ENCODE peak calls at places on chromosome 14, in ten cellular contexts. One of them, this sample, is unnamed.

GRCh38 chr14:104681689-104682074 is 7.7 kb upstream of the INF2 start:
- DNase-seq in HCT116: no peak
- DNase-seq in adrenal gland: peak
- DNase-seq in breast epithelium: peak
- DNase-seq in stomach: peak
- DNase-seq in ovary: peak
- DNase-seq in uterus: peak
- DNase-seq in transverse colon: peak
- DNase-seq in A549: peak
- DNase-seq in body of pancreas: peak
- DNase-seq in this sample: no peak

GRCh38 chr14:70394674-70395073 is 22.2 kb downstream of the SYNJ2BP start:
- DNase-seq in HCT116: no peak
- DNase-seq in adrenal gland: no peak
- DNase-seq in breast epithelium: no peak
- DNase-seq in stomach: no peak
- DNase-seq in ovary: no peak
- DNase-seq in uterus: no peak
- DNase-seq in transverse colon: no peak
- DNase-seq in A549: no peak
- DNase-seq in body of pancreas: no peak
- DNase-seq in this sample: no peak

GRCh38 chr14:48027115-48027514 is 351.7 kb upstream of the MDGA2 start:
- DNase-seq in HCT116: no peak
- DNase-seq in adrenal gland: no peak
- DNase-seq in breast epithelium: no peak
- DNase-seq in stomach: no peak
- DNase-seq in ovary: no peak
- DNase-seq in uterus: no peak
- DNase-seq in transverse colon: no peak
- DNase-seq in A549: no peak
- DNase-seq in body of pancreas: no peak
- DNase-seq in this sample: no peak

GRCh38 chr14:21087294-21088091 is 11.0 kb downstream of the ZNF219 start:
- DNase-seq in HCT116: no peak
- DNase-seq in adrenal gland: peak
- DNase-seq in breast epithelium: no peak
- DNase-seq in stomach: no peak
- DNase-seq in ovary: no peak
- DNase-seq in uterus: no peak
- DNase-seq in transverse colon: no peak
- DNase-seq in A549: peak
- DNase-seq in body of pancreas: no peak
- DNase-seq in this sample: no peak

GRCh38 chr14:31346097-31346496 is 74.3 kb downstream of the HEATR5A start:
- DNase-seq in HCT116: no peak
- DNase-seq in adrenal gland: no peak
- DNase-seq in breast epithelium: no peak
- DNase-seq in stomach: no peak
- DNase-seq in ovary: no peak
- DNase-seq in uterus: no peak
- DNase-seq in transverse colon: no peak
- DNase-seq in A549: no peak
- DNase-seq in body of pancreas: no peak
- DNase-seq in this sample: no peak

GRCh38 chr14:92447416-92448197 is 66.0 kb upstream of the RIN3 start:
- DNase-seq in HCT116: no peak
- DNase-seq in adrenal gland: no peak
- DNase-seq in breast epithelium: no peak
- DNase-seq in stomach: no peak
- DNase-seq in ovary: no peak
- DNase-seq in uterus: no peak
- DNase-seq in transverse colon: no peak
- DNase-seq in A549: no peak
- DNase-seq in body of pancreas: no peak
- DNase-seq in this sample: no peak

GRCh38 chr14:93337143-93337753 is 4.4 kb upstream of the BTBD7 start:
- DNase-seq in HCT116: no peak
- DNase-seq in adrenal gland: no peak
- DNase-seq in breast epithelium: no peak
- DNase-seq in stomach: no peak
- DNase-seq in ovary: no peak
- DNase-seq in uterus: no peak
- DNase-seq in transverse colon: no peak
- DNase-seq in A549: no peak
- DNase-seq in body of pancreas: no peak
- DNase-seq in this sample: no peak

GRCh38 chr14:72801381-72801812 is 92.5 kb downstream of the DPF3 start:
- DNase-seq in HCT116: peak
- DNase-seq in adrenal gland: no peak
- DNase-seq in breast epithelium: no peak
- DNase-seq in stomach: no peak
- DNase-seq in ovary: no peak
- DNase-seq in uterus: no peak
- DNase-seq in transverse colon: no peak
- DNase-seq in A549: peak
- DNase-seq in body of pancreas: no peak
- DNase-seq in this sample: no peak

DNA sequence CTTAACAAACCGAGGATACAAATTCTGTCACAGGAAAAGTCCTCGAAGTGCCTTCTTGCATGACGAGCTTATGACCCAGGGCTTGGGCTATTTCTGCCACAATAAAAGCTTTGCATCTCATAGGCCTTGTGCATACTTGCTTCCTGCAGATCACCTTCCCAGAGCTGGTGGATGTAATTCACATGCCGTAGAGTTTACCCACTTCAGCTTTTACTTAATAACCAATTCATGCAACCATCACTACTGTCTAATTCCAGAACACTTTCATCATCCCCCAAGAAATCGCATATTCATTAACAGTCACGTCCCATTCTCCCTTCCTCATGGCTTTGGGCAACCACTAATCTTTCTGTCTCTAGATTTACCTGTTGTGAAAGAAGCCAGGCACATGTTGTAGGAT is 9.0 kb upstream of the BDKRB1 start:
- DNase-seq in HCT116: no peak
- DNase-seq in adrenal gland: no peak
- DNase-seq in breast epithelium: no peak
- DNase-seq in stomach: no peak
- DNase-seq in ovary: no peak
- DNase-seq in uterus: no peak
- DNase-seq in transverse colon: no peak
- DNase-seq in A549: no peak
- DNase-seq in body of pancreas: no peak
- DNase-seq in this sample: no peak
- TF ChIP-seq POLR2A in HCT116: no peak
- TF ChIP-seq POLR2A in adrenal gland: no peak
- TF ChIP-seq POLR2A in breast epithelium: no peak
- TF ChIP-seq POLR2A in stomach: no peak
- TF ChIP-seq POLR2A in ovary: no peak
- TF ChIP-seq POLR2A in uterus: no peak
- TF ChIP-seq POLR2A in transverse colon: no peak
- TF ChIP-seq POLR2A in A549: no peak
- TF ChIP-seq POLR2A in body of pancreas: no peak
- TF ChIP-seq POLR2A in this sample: no peak

GRCh38 chr14:55104051-55104954 is 24.7 kb upstream of the LGALS3 start:
- DNase-seq in HCT116: no peak
- DNase-seq in adrenal gland: no peak
- DNase-seq in breast epithelium: no peak
- DNase-seq in stomach: no peak
- DNase-seq in ovary: no peak
- DNase-seq in uterus: no peak
- DNase-seq in transverse colon: no peak
- DNase-seq in A549: peak
- DNase-seq in body of pancreas: no peak
- DNase-seq in this sample: no peak

GRCh38 chr14:55103005-55103640 is 25.9 kb upstream of the LGALS3 start:
- DNase-seq in HCT116: peak
- DNase-seq in adrenal gland: peak
- DNase-seq in breast epithelium: peak
- DNase-seq in stomach: peak
- DNase-seq in ovary: peak
- DNase-seq in uterus: peak
- DNase-seq in transverse colon: peak
- DNase-seq in A549: peak
- DNase-seq in body of pancreas: peak
- DNase-seq in this sample: peak

GRCh38 chr14:55099741-55100140 is 29.3 kb upstream of the LGALS3 start:
- DNase-seq in HCT116: no peak
- DNase-seq in adrenal gland: no peak
- DNase-seq in breast epithelium: no peak
- DNase-seq in stomach: no peak
- DNase-seq in ovary: no peak
- DNase-seq in uterus: peak
- DNase-seq in transverse colon: no peak
- DNase-seq in A549: no peak
- DNase-seq in body of pancreas: no peak
- DNase-seq in this sample: no peak

GRCh38 chr14:55102141-55102547 is 26.9 kb upstream of the LGALS3 start:
- DNase-seq in HCT116: no peak
- DNase-seq in adrenal gland: peak
- DNase-seq in breast epithelium: peak
- DNase-seq in stomach: peak
- DNase-seq in ovary: peak
- DNase-seq in uterus: peak
- DNase-seq in transverse colon: peak
- DNase-seq in A549: peak
- DNase-seq in body of pancreas: peak
- DNase-seq in this sample: peak

DNA sequence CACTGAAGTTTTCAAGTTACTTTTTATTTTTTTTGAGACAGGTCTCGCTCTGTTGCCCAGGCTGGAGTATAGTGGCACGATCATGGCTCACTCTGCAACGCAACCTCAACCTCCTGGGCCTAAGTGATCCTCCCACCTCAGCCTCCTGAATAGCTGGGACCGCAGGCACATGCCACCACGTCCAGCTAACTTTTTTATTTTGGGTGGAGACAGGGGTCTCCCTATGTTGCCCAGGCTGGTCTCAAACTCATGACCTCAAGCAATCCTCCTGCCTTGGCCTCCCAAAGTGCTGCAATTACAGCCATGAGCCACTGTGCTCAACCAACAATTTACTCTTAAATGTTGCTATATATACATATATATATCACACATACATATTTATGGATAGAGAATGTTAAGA is 27.4 kb upstream of the LGALS3 start:
- DNase-seq in HCT116: no peak
- DNase-seq in adrenal gland: no peak
- DNase-seq in breast epithelium: no peak
- DNase-seq in stomach: no peak
- DNase-seq in ovary: no peak
- DNase-seq in uterus: no peak
- DNase-seq in transverse colon: no peak
- DNase-seq in A549: no peak
- DNase-seq in body of pancreas: no peak
- DNase-seq in this sample: no peak
- H3K4me3 ChIP-seq in HCT116: no peak
- H3K4me3 ChIP-seq in adrenal gland: no peak
- H3K4me3 ChIP-seq in breast epithelium: no peak
- H3K4me3 ChIP-seq in stomach: no peak
- H3K4me3 ChIP-seq in ovary: no peak
- H3K4me3 ChIP-seq in uterus: no peak
- H3K4me3 ChIP-seq in transverse colon: peak
- H3K4me3 ChIP-seq in A549: no peak
- H3K4me3 ChIP-seq in body of pancreas: no peak
- H3K4me3 ChIP-seq in this sample: no peak

GRCh38 chr14:88551094-88551870 is 3.5 kb downstream of the PTPN21 start:
- DNase-seq in HCT116: peak
- DNase-seq in adrenal gland: peak
- DNase-seq in breast epithelium: peak
- DNase-seq in stomach: peak
- DNase-seq in ovary: peak
- DNase-seq in uterus: peak
- DNase-seq in transverse colon: peak
- DNase-seq in A549: peak
- DNase-seq in body of pancreas: peak
- DNase-seq in this sample: no peak
- TF ChIP-seq CTCF in HCT116: no peak
- TF ChIP-seq CTCF in adrenal gland: peak
- TF ChIP-seq CTCF in breast epithelium: peak
- TF ChIP-seq CTCF in stomach: peak
- TF ChIP-seq CTCF in ovary: no peak
- TF ChIP-seq CTCF in uterus: peak
- TF ChIP-seq CTCF in transverse colon: peak
- TF ChIP-seq CTCF in A549: peak
- TF ChIP-seq CTCF in body of pancreas: peak
- TF ChIP-seq CTCF in this sample: peak

GRCh38 chr14:94612580-94613554 is 676 bp downstream of the SERPINA3 start:
- DNase-seq in HCT116: no peak
- DNase-seq in adrenal gland: peak
- DNase-seq in breast epithelium: no peak
- DNase-seq in stomach: no peak
- DNase-seq in ovary: peak
- DNase-seq in uterus: peak
- DNase-seq in transverse colon: no peak
- DNase-seq in A549: no peak
- DNase-seq in body of pancreas: no peak
- DNase-seq in this sample: no peak

GRCh38 chr14:94612174-94612573 is at the start of gene SERPINA3:
- DNase-seq in HCT116: no peak
- DNase-seq in adrenal gland: peak
- DNase-seq in breast epithelium: no peak
- DNase-seq in stomach: no peak
- DNase-seq in ovary: peak
- DNase-seq in uterus: no peak
- DNase-seq in transverse colon: no peak
- DNase-seq in A549: no peak
- DNase-seq in body of pancreas: peak
- DNase-seq in this sample: no peak

GRCh38 chr14:94615254-94615653 is 3.1 kb downstream of the SERPINA3 start:
- DNase-seq in HCT116: no peak
- DNase-seq in adrenal gland: peak
- DNase-seq in breast epithelium: no peak
- DNase-seq in stomach: no peak
- DNase-seq in ovary: no peak
- DNase-seq in uterus: no peak
- DNase-seq in transverse colon: no peak
- DNase-seq in A549: no peak
- DNase-seq in body of pancreas: peak
- DNase-seq in this sample: no peak

GRCh38 chr14:94614802-94615201 is 2.6 kb downstream of the SERPINA3 start:
- DNase-seq in HCT116: no peak
- DNase-seq in adrenal gland: no peak
- DNase-seq in breast epithelium: no peak
- DNase-seq in stomach: no peak
- DNase-seq in ovary: no peak
- DNase-seq in uterus: no peak
- DNase-seq in transverse colon: no peak
- DNase-seq in A549: no peak
- DNase-seq in body of pancreas: no peak
- DNase-seq in this sample: no peak

DNA sequence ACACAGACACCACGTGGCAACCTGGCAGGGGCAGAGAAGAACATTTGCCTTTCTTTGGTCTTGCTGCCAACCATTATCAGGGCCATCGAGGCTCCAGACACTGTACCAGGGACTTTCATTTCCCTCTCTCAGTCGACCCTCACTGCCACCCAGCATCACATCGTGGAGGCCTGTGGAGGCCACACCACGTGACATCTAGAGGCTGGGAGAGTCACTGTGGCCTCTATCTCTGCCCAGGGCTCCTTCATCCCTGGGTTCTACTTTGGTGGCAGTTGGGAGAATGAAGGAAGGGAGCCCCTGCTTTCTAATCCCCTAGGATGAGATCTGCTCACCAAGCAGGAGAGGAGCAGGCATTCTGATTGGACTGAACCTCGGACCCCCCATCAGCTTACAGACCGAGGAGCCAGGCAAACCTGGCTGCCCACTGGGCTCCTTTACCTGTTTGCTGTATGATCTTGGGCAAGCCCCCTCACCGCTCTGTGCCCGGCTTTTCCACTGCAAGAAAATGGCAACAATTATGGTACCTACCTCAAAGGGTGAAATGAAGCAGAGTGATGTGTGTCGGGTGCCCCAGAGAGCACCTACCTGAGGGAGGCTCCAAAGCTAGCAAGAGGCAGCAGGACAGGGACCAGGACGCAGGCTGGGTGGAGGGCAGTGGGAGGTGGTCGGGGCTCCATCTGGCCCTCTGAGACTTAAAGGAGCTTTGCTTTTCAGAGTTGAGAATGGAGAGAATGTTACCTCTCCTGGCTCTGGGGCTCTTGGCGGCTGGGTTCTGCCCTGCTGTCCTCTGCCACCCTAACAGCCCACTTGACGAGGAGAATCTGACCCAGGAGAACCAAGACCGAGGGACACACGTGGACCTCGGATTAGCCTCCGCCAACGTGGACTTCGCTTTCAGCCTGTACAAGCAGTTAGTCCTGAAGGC is 1.8 kb downstream of the SERPINA3 start:
- DNase-seq in HCT116: no peak
- DNase-seq in adrenal gland: peak
- DNase-seq in breast epithelium: no peak
- DNase-seq in stomach: no peak
- DNase-seq in ovary: no peak
- DNase-seq in uterus: no peak
- DNase-seq in transverse colon: no peak
- DNase-seq in A549: no peak
- DNase-seq in body of pancreas: no peak
- DNase-seq in this sample: no peak
- TF ChIP-seq POLR2A in HCT116: no peak
- TF ChIP-seq POLR2A in adrenal gland: no peak
- TF ChIP-seq POLR2A in breast epithelium: no peak
- TF ChIP-seq POLR2A in stomach: no peak
- TF ChIP-seq POLR2A in ovary: no peak
- TF ChIP-seq POLR2A in uterus: no peak
- TF ChIP-seq POLR2A in transverse colon: no peak
- TF ChIP-seq POLR2A in A549: no peak
- TF ChIP-seq POLR2A in body of pancreas: no peak
- TF ChIP-seq POLR2A in this sample: no peak

This sample was measured in esophagus squamous epithelium.